ENCODE peak calls at places on chromosomes 6 and 20, in ten cellular contexts. I, B, Q, P, E, F, S, A, D and R are unnamed samples.

GRCh38 chr20:48919882-48920526 is 1.5 kb upstream of the ARFGEF2 start:
- DNase-seq in I (no peak), B (peak), Q (no peak), P (no peak), E (no peak), F (no peak), S (peak), A (no peak), D (no peak), R (no peak)

GRCh38 chr6:33549196-33549595 is 30.9 kb downstream of the BAK1 start:
- DNase-seq in I (no peak), B (no peak), Q (no peak), P (no peak), E (no peak), F (no peak), S (no peak), A (no peak), D (no peak), R (no peak)

GRCh38 chr20:13703265-13703664 is 64.5 kb upstream of the TASP1 start:
- DNase-seq in I (no peak), B (no peak), Q (no peak), P (no peak), E (no peak), F (no peak), S (no peak), A (no peak), D (no peak), R (no peak)

GRCh38 chr6:158707826-158708225 is 58.0 kb downstream of the SYTL3 start:
- DNase-seq in I (no peak), B (no peak), Q (peak), P (no peak), E (peak), F (peak), S (peak), A (no peak), D (peak), R (no peak)

GRCh38 chr6:148885920-148886845 is 139.4 kb downstream of the UST start:
- DNase-seq in I (no peak), B (no peak), Q (no peak), P (no peak), E (no peak), F (no peak), S (no peak), A (no peak), D (no peak), R (no peak)

GRCh38 chr20:32859961-32860360 is 1.2 kb downstream of the EFCAB8 start:
- DNase-seq in I (no peak), B (no peak), Q (no peak), P (no peak), E (no peak), F (no peak), S (no peak), A (no peak), D (no peak), R (no peak)

GRCh38 chr6:110541701-110542309 is 65.4 kb upstream of the SLC22A16 start:
- DNase-seq in I (no peak), B (no peak), Q (no peak), P (no peak), E (peak), F (no peak), S (no peak), A (no peak), D (no peak), R (no peak)

GRCh38 chr6:118993803-118994231 is 58.9 kb upstream of the MCM9 start:
- DNase-seq in I (no peak), B (no peak), Q (no peak), P (no peak), E (no peak), F (no peak), S (no peak), A (no peak), D (no peak), R (no peak)

GRCh38 chr6:128131566-128131965 is 230.7 kb upstream of the THEMIS start:
- DNase-seq in I (no peak), B (no peak), Q (no peak), P (no peak), E (no peak), F (no peak), S (no peak), A (no peak), D (no peak), R (no peak)

GRCh38 chr6:116218172-116218633 is 35.7 kb downstream of the TSPYL4 start:
- DNase-seq in I (no peak), B (peak), Q (no peak), P (no peak), E (no peak), F (no peak), S (no peak), A (no peak), D (no peak), R (no peak)

GRCh38 chr6:14824060-14824834 is 421.6 kb upstream of the JARID2 start:
- DNase-seq in I (no peak), B (no peak), Q (no peak), P (no peak), E (no peak), F (no peak), S (no peak), A (no peak), D (peak), R (no peak)

GRCh38 chr6:45759134-45759849 is 256.4 kb downstream of the CLIC5 start:
- DNase-seq in I (no peak), B (no peak), Q (no peak), P (no peak), E (no peak), F (no peak), S (no peak), A (no peak), D (no peak), R (no peak)

GRCh38 chr6:97215157-97215769 is 67.8 kb downstream of the MMS22L start:
- DNase-seq in I (no peak), B (peak), Q (no peak), P (peak), E (no peak), F (no peak), S (peak), A (no peak), D (no peak), R (peak)

GRCh38 chr20:17381701-17382100 is 149.5 kb downstream of the BFSP1 start:
- DNase-seq in I (no peak), B (no peak), Q (no peak), P (no peak), E (no peak), F (no peak), S (no peak), A (no peak), D (no peak), R (no peak)

GRCh38 chr6:132132911-132133639 is 181.9 kb upstream of the CCN2 start:
- DNase-seq in I (no peak), B (no peak), Q (no peak), P (no peak), E (no peak), F (no peak), S (no peak), A (no peak), D (no peak), R (no peak)

GRCh38 chr6:2209226-2209809 is 36.1 kb downstream of the GMDS start:
- DNase-seq in I (no peak), B (peak), Q (no peak), P (peak), E (no peak), F (no peak), S (peak), A (no peak), D (no peak), R (no peak)

GRCh38 chr20:57175397-57176010 is 90.9 kb downstream of the BMP7 start:
- DNase-seq in I (no peak), B (no peak), Q (no peak), P (no peak), E (no peak), F (no peak), S (no peak), A (no peak), D (no peak), R (no peak)

GRCh38 chr6:6699741-6700367 is 111.3 kb downstream of the LY86 start:
- DNase-seq in I (peak), B (peak), Q (no peak), P (peak), E (peak), F (peak), S (peak), A (peak), D (peak), R (peak)

GRCh38 chr6:35620706-35621105 is 68.0 kb downstream of the FKBP5 start:
- DNase-seq in I (no peak), B (no peak), Q (no peak), P (no peak), E (no peak), F (no peak), S (no peak), A (no peak), D (no peak), R (no peak)

GRCh38 chr6:170124150-170124549 is 166.7 kb downstream of the DLL1 start:
- DNase-seq in I (no peak), B (no peak), Q (peak), P (no peak), E (no peak), F (no peak), S (no peak), A (peak), D (peak), R (no peak)

GRCh38 chr6:99186417-99186816 is 163.1 kb downstream of the FAXC start:
- DNase-seq in I (no peak), B (no peak), Q (no peak), P (no peak), E (no peak), F (no peak), S (no peak), A (no peak), D (no peak), R (no peak)

GRCh38 chr20:6489361-6490154 is 277.9 kb upstream of the BMP2 start:
- DNase-seq in I (no peak), B (peak), Q (no peak), P (peak), E (no peak), F (no peak), S (no peak), A (no peak), D (no peak), R (no peak)

GRCh38 chr6:35363293-35363750 is 21.0 kb downstream of the PPARD start:
- DNase-seq in I (no peak), B (peak), Q (no peak), P (no peak), E (peak), F (no peak), S (no peak), A (no peak), D (no peak), R (no peak)

GRCh38 chr20:62387219-62387913 is 463 bp downstream of the RPS21 start:
- DNase-seq in I (no peak), B (no peak), Q (no peak), P (no peak), E (no peak), F (no peak), S (no peak), A (no peak), D (no peak), R (no peak)

GRCh38 chr20:62388839-62389600 is 2.1 kb downstream of the RPS21 start:
- DNase-seq in I (no peak), B (no peak), Q (no peak), P (no peak), E (no peak), F (no peak), S (no peak), A (no peak), D (no peak), R (no peak)

GRCh38 chr20:62387993-62388635 is 1.2 kb downstream of the RPS21 start:
- DNase-seq in I (no peak), B (no peak), Q (no peak), P (no peak), E (no peak), F (no peak), S (no peak), A (no peak), D (no peak), R (no peak)

GRCh38 chr20:62389601-62390087 is 2.7 kb downstream of the RPS21 start:
- DNase-seq in I (no peak), B (no peak), Q (no peak), P (no peak), E (no peak), F (no peak), S (no peak), A (no peak), D (no peak), R (no peak)

DNA sequence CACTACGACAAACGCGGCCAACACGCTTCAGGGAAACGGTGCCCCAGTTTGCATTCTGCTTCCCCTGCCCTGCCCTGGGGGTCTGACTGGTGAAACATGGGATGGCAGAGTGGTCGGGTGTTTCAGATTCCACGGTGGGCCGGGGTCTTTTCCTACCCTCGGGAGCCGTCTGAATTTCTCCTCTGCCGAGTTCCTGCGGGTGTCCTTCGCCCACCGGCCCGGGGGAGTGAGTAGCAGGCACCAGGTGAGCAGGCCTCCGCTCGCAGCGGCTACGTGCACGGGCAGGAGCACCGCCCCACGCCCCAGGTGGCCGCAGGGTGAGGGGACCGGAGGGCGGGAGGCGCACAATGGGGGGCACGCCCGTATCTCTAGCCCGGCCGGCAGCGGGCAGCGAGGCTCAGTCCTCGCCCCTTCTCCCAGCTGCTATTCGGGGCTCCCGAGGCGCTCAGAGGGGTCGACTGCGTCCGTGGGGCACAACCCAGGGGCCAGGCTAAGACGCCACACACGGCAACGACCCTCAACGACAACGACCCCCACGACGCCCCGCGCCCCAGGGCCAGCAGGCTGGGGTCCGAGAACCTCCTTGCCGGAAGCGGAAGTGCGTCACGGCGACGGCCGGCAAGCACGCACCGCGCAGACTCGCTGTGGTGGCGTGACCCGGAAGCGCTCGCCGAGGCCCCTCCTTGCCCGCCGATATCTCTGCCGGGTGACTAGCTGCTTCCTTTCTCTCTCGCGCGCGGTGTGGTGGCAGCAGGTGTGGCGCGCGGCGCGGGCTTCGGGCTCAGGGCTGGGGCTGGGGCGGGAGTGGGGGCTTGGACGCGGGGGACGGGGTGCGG is at the start of gene RPS21:
- DNase-seq in I (peak), B (peak), Q (peak), P (peak), E (peak), F (peak), S (peak), A (peak), D (peak), R (peak)
- TF ChIP-seq POLR2A in I (peak), B (peak), Q (peak), P (peak), E (no peak), F (peak), S (peak), A (peak), D (no peak), R (peak)

GRCh38 chr20:2459981-2460751 is 10.4 kb downstream of the SNRPB start:
- DNase-seq in I (no peak), B (no peak), Q (no peak), P (no peak), E (no peak), F (no peak), S (no peak), A (no peak), D (no peak), R (no peak)
- TF ChIP-seq POLR2A in I (no peak), B (no peak), Q (no peak), P (no peak), E (no peak), F (no peak), S (no peak), A (no peak), D (no peak), R (no peak)

GRCh38 chr20:37464173-37464572 is 56.9 kb upstream of the NNAT start:
- DNase-seq in I (no peak), B (no peak), Q (no peak), P (no peak), E (no peak), F (peak), S (no peak), A (no peak), D (no peak), R (no peak)

GRCh38 chr20:37463726-37464125 is 57.3 kb upstream of the NNAT start:
- DNase-seq in I (no peak), B (no peak), Q (no peak), P (no peak), E (no peak), F (peak), S (no peak), A (no peak), D (no peak), R (no peak)

GRCh38 chr20:37461376-37461775 is 59.7 kb upstream of the NNAT start:
- DNase-seq in I (no peak), B (no peak), Q (no peak), P (no peak), E (no peak), F (no peak), S (no peak), A (no peak), D (no peak), R (no peak)

GRCh38 chr20:37468886-37469285 is 52.2 kb upstream of the NNAT start:
- DNase-seq in I (no peak), B (no peak), Q (no peak), P (no peak), E (no peak), F (no peak), S (no peak), A (no peak), D (no peak), R (no peak)

DNA sequence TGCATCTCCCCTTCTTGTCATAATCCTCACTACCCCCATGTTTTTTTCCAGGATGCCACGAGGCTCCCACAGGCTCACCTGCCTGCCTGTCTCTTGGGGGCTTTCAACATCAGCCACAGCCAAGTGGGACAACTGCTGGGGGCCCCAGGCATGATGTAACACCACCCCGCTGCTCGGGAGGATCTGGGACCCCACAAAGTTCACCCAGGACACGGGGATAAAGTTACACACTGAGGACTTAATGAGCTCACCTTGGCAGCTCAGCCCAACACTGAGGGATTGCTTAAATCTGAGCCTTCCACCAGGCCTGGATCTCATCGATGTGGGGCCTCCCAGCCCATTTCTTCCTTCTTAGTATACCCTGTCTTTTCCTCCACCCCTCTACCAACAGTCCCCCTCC is 56.4 kb upstream of the NNAT start:
- DNase-seq in I (no peak), B (no peak), Q (no peak), P (no peak), E (no peak), F (no peak), S (no peak), A (no peak), D (no peak), R (no peak)
- TF ChIP-seq POLR2A in I (no peak), B (no peak), Q (no peak), P (no peak), E (no peak), F (no peak), S (no peak), A (no peak), D (no peak), R (no peak)

GRCh38 chr6:30828027-30828962 is 56.0 kb upstream of the DDR1 start:
- DNase-seq in I (peak), B (peak), Q (peak), P (peak), E (peak), F (peak), S (peak), A (peak), D (peak), R (peak)
- TF ChIP-seq POLR2A in I (no peak), B (no peak), Q (no peak), P (no peak), E (no peak), F (no peak), S (no peak), A (no peak), D (no peak), R (no peak)

DNA sequence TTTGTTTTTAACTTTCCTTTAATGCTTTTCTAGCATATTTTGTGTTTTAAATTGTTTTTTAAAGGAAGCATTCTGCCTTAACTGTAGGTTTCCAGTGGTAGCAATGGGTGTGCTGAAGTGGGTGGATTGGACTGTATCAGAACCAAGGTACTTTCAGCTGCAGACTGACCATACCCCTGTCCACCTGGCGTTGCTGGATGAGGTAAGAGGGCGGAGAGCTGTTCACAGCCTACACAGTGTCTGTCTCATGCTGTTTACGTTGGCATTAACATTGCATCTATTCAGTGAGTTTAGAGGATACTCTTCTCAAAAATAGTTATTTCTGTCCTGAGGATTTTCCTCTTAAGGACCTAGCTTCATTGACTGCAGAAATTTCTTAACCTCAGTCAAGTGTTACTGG is 11.9 kb downstream of the NELFCD start:
- DNase-seq in I (no peak), B (no peak), Q (peak), P (no peak), E (no peak), F (no peak), S (no peak), A (no peak), D (peak), R (no peak)
- TF ChIP-seq POLR2A in I (no peak), B (no peak), Q (no peak), P (no peak), E (no peak), F (no peak), S (no peak), A (no peak), D (no peak), R (no peak)

GRCh38 chr6:30742316-30743098 is at the start of gene FLOT1:
- DNase-seq in I (peak), B (peak), Q (peak), P (peak), E (peak), F (peak), S (peak), A (peak), D (peak), R (peak)
- TF ChIP-seq POLR2A in I (peak), B (no peak), Q (no peak), P (peak), E (no peak), F (peak), S (peak), A (peak), D (no peak), R (no peak)

GRCh38 chr6:42572523-42572922 is 8.7 kb downstream of the UBR2 start:
- DNase-seq in I (no peak), B (peak), Q (no peak), P (no peak), E (no peak), F (no peak), S (no peak), A (no peak), D (no peak), R (no peak)

GRCh38 chr6:42566614-42567208 is 2.9 kb downstream of the UBR2 start:
- DNase-seq in I (no peak), B (no peak), Q (no peak), P (no peak), E (no peak), F (no peak), S (no peak), A (no peak), D (no peak), R (no peak)

GRCh38 chr6:42569102-42570028 is 5.5 kb downstream of the UBR2 start:
- DNase-seq in I (no peak), B (peak), Q (no peak), P (peak), E (no peak), F (no peak), S (no peak), A (no peak), D (no peak), R (no peak)

GRCh38 chr6:42571611-42572342 is 7.9 kb downstream of the UBR2 start:
- DNase-seq in I (no peak), B (no peak), Q (no peak), P (no peak), E (no peak), F (no peak), S (no peak), A (no peak), D (no peak), R (no peak)
- TF ChIP-seq POLR2A in I (no peak), B (no peak), Q (no peak), P (no peak), E (no peak), F (no peak), S (no peak), A (no peak), D (no peak), R (no peak)